ENCODE peak calls at places on chromosomes 5 and 9, in ten cellular contexts. One of them, this sample, is unnamed.

GRCh38 chr5:91224459-91224858 is 158.7 kb downstream of the ARRDC3 start:
- DNase-seq in hypothalamus: no peak
- DNase-seq in substantia nigra: no peak
- DNase-seq in fibroblast of the conjunctiva: no peak
- DNase-seq in mesendoderm: no peak
- DNase-seq in stimulated activated CD8-positive, alpha-beta memory T cell treated with anti-CD3 and anti-CD28 coated beads, Interleukin-2, amount 100 ng/mL, for 48 hours: no peak
- DNase-seq in EH: peak; percentile 65
- DNase-seq in NCI-H345: no peak
- DNase-seq in ecto neural progenitor cell: no peak
- DNase-seq in HuH-7.5: no peak
- DNase-seq in this sample: no peak

GRCh38 chr5:39699164-39699563 is 274.4 kb upstream of the DAB2 start:
- DNase-seq in hypothalamus: no peak
- DNase-seq in substantia nigra: no peak
- DNase-seq in fibroblast of the conjunctiva: no peak
- DNase-seq in mesendoderm: no peak
- DNase-seq in stimulated activated CD8-positive, alpha-beta memory T cell treated with anti-CD3 and anti-CD28 coated beads, Interleukin-2, amount 100 ng/mL, for 48 hours: no peak
- DNase-seq in EH: no peak
- DNase-seq in NCI-H345: no peak
- DNase-seq in ecto neural progenitor cell: no peak
- DNase-seq in HuH-7.5: no peak
- DNase-seq in this sample: no peak

GRCh38 chr9:27212191-27212590 is 84.8 kb downstream of the EQTN start:
- DNase-seq in hypothalamus: no peak
- DNase-seq in substantia nigra: no peak
- DNase-seq in fibroblast of the conjunctiva: no peak
- DNase-seq in mesendoderm: no peak
- DNase-seq in stimulated activated CD8-positive, alpha-beta memory T cell treated with anti-CD3 and anti-CD28 coated beads, Interleukin-2, amount 100 ng/mL, for 48 hours: no peak
- DNase-seq in EH: no peak
- DNase-seq in NCI-H345: no peak
- DNase-seq in ecto neural progenitor cell: no peak
- DNase-seq in HuH-7.5: no peak
- DNase-seq in this sample: no peak

GRCh38 chr9:106400950-106401349 is 462.0 kb upstream of the ZNF462 start:
- DNase-seq in hypothalamus: no peak
- DNase-seq in substantia nigra: no peak
- DNase-seq in fibroblast of the conjunctiva: no peak
- DNase-seq in mesendoderm: no peak
- DNase-seq in stimulated activated CD8-positive, alpha-beta memory T cell treated with anti-CD3 and anti-CD28 coated beads, Interleukin-2, amount 100 ng/mL, for 48 hours: no peak
- DNase-seq in EH: no peak
- DNase-seq in NCI-H345: no peak
- DNase-seq in ecto neural progenitor cell: no peak
- DNase-seq in HuH-7.5: peak; percentile 11
- DNase-seq in this sample: no peak

GRCh38 chr9:111372297-111372696 is 42.3 kb upstream of the OR2K2 start:
- DNase-seq in hypothalamus: no peak
- DNase-seq in substantia nigra: no peak
- DNase-seq in fibroblast of the conjunctiva: no peak
- DNase-seq in mesendoderm: no peak
- DNase-seq in stimulated activated CD8-positive, alpha-beta memory T cell treated with anti-CD3 and anti-CD28 coated beads, Interleukin-2, amount 100 ng/mL, for 48 hours: no peak
- DNase-seq in EH: no peak
- DNase-seq in NCI-H345: no peak
- DNase-seq in ecto neural progenitor cell: no peak
- DNase-seq in HuH-7.5: no peak
- DNase-seq in this sample: no peak

GRCh38 chr9:26779072-26779471 is 113.5 kb downstream of the CAAP1 start:
- DNase-seq in hypothalamus: no peak
- DNase-seq in substantia nigra: no peak
- DNase-seq in fibroblast of the conjunctiva: peak; percentile 56
- DNase-seq in mesendoderm: no peak
- DNase-seq in stimulated activated CD8-positive, alpha-beta memory T cell treated with anti-CD3 and anti-CD28 coated beads, Interleukin-2, amount 100 ng/mL, for 48 hours: no peak
- DNase-seq in EH: no peak
- DNase-seq in NCI-H345: no peak
- DNase-seq in ecto neural progenitor cell: no peak
- DNase-seq in HuH-7.5: no peak
- DNase-seq in this sample: no peak

GRCh38 chr9:33661186-33661585 is 134.2 kb upstream of the PRSS3 start:
- DNase-seq in hypothalamus: no peak
- DNase-seq in substantia nigra: no peak
- DNase-seq in fibroblast of the conjunctiva: no peak
- DNase-seq in mesendoderm: no peak
- DNase-seq in stimulated activated CD8-positive, alpha-beta memory T cell treated with anti-CD3 and anti-CD28 coated beads, Interleukin-2, amount 100 ng/mL, for 48 hours: no peak
- DNase-seq in EH: no peak
- DNase-seq in NCI-H345: no peak
- DNase-seq in ecto neural progenitor cell: no peak
- DNase-seq in HuH-7.5: no peak
- DNase-seq in this sample: no peak

GRCh38 chr5:150615141-150615699 is 25.2 kb upstream of the SYNPO start:
- DNase-seq in hypothalamus: no peak
- DNase-seq in substantia nigra: no peak
- DNase-seq in fibroblast of the conjunctiva: peak; percentile 50
- DNase-seq in mesendoderm: no peak
- DNase-seq in stimulated activated CD8-positive, alpha-beta memory T cell treated with anti-CD3 and anti-CD28 coated beads, Interleukin-2, amount 100 ng/mL, for 48 hours: no peak
- DNase-seq in EH: peak; percentile 51
- DNase-seq in NCI-H345: no peak
- DNase-seq in ecto neural progenitor cell: no peak
- DNase-seq in HuH-7.5: no peak
- DNase-seq in this sample: no peak

GRCh38 chr5:39231705-39232525 is 12.6 kb upstream of the FYB1 start:
- DNase-seq in hypothalamus: no peak
- DNase-seq in substantia nigra: no peak
- DNase-seq in fibroblast of the conjunctiva: no peak
- DNase-seq in mesendoderm: no peak
- DNase-seq in stimulated activated CD8-positive, alpha-beta memory T cell treated with anti-CD3 and anti-CD28 coated beads, Interleukin-2, amount 100 ng/mL, for 48 hours: no peak
- DNase-seq in EH: no peak
- DNase-seq in NCI-H345: no peak
- DNase-seq in ecto neural progenitor cell: no peak
- DNase-seq in HuH-7.5: no peak
- DNase-seq in this sample: no peak

GRCh38 chr9:123660691-123661090 is 269.2 kb downstream of the DENND1A start:
- DNase-seq in hypothalamus: no peak
- DNase-seq in substantia nigra: no peak
- DNase-seq in fibroblast of the conjunctiva: no peak
- DNase-seq in mesendoderm: no peak
- DNase-seq in stimulated activated CD8-positive, alpha-beta memory T cell treated with anti-CD3 and anti-CD28 coated beads, Interleukin-2, amount 100 ng/mL, for 48 hours: no peak
- DNase-seq in EH: no peak
- DNase-seq in NCI-H345: no peak
- DNase-seq in ecto neural progenitor cell: no peak
- DNase-seq in HuH-7.5: no peak
- DNase-seq in this sample: no peak

GRCh38 chr9:36136277-36136893 is at the start of gene GLIPR2:
- DNase-seq in hypothalamus: peak; percentile 73
- DNase-seq in substantia nigra: peak; percentile 66
- DNase-seq in fibroblast of the conjunctiva: peak; percentile 44
- DNase-seq in mesendoderm: peak; percentile 76
- DNase-seq in stimulated activated CD8-positive, alpha-beta memory T cell treated with anti-CD3 and anti-CD28 coated beads, Interleukin-2, amount 100 ng/mL, for 48 hours: peak; percentile 67
- DNase-seq in EH: peak; percentile 83
- DNase-seq in NCI-H345: peak; percentile 38
- DNase-seq in ecto neural progenitor cell: peak; percentile 77
- DNase-seq in HuH-7.5: peak; percentile 85
- DNase-seq in this sample: peak; percentile 60

GRCh38 chr5:150278916-150279315 is 10.7 kb downstream of the CAMK2A start:
- DNase-seq in hypothalamus: no peak
- DNase-seq in substantia nigra: no peak
- DNase-seq in fibroblast of the conjunctiva: no peak
- DNase-seq in mesendoderm: no peak
- DNase-seq in stimulated activated CD8-positive, alpha-beta memory T cell treated with anti-CD3 and anti-CD28 coated beads, Interleukin-2, amount 100 ng/mL, for 48 hours: no peak
- DNase-seq in EH: peak; percentile 93
- DNase-seq in NCI-H345: no peak
- DNase-seq in ecto neural progenitor cell: no peak
- DNase-seq in HuH-7.5: no peak
- DNase-seq in this sample: no peak

GRCh38 chr5:32960340-32961065 is 249.4 kb downstream of the NPR3 start:
- DNase-seq in hypothalamus: no peak
- DNase-seq in substantia nigra: no peak
- DNase-seq in fibroblast of the conjunctiva: no peak
- DNase-seq in mesendoderm: peak; percentile 56
- DNase-seq in stimulated activated CD8-positive, alpha-beta memory T cell treated with anti-CD3 and anti-CD28 coated beads, Interleukin-2, amount 100 ng/mL, for 48 hours: no peak
- DNase-seq in EH: peak; percentile 11
- DNase-seq in NCI-H345: no peak
- DNase-seq in ecto neural progenitor cell: no peak
- DNase-seq in HuH-7.5: no peak
- DNase-seq in this sample: no peak

GRCh38 chr5:143641549-143641955 is 170.4 kb upstream of the HMHB1 start:
- DNase-seq in hypothalamus: no peak
- DNase-seq in substantia nigra: no peak
- DNase-seq in fibroblast of the conjunctiva: no peak
- DNase-seq in mesendoderm: no peak
- DNase-seq in stimulated activated CD8-positive, alpha-beta memory T cell treated with anti-CD3 and anti-CD28 coated beads, Interleukin-2, amount 100 ng/mL, for 48 hours: no peak
- DNase-seq in EH: peak; percentile 81
- DNase-seq in NCI-H345: no peak
- DNase-seq in ecto neural progenitor cell: no peak
- DNase-seq in HuH-7.5: no peak
- DNase-seq in this sample: no peak

GRCh38 chr5:39520232-39520572 is 95.4 kb upstream of the DAB2 start:
- DNase-seq in hypothalamus: no peak
- DNase-seq in substantia nigra: no peak
- DNase-seq in fibroblast of the conjunctiva: peak; percentile 88
- DNase-seq in mesendoderm: no peak
- DNase-seq in stimulated activated CD8-positive, alpha-beta memory T cell treated with anti-CD3 and anti-CD28 coated beads, Interleukin-2, amount 100 ng/mL, for 48 hours: no peak
- DNase-seq in EH: peak; percentile 94
- DNase-seq in NCI-H345: no peak
- DNase-seq in ecto neural progenitor cell: no peak
- DNase-seq in HuH-7.5: no peak
- DNase-seq in this sample: no peak

GRCh38 chr5:98786178-98786853 is 12.9 kb downstream of the RGMB start:
- DNase-seq in hypothalamus: no peak
- DNase-seq in substantia nigra: no peak
- DNase-seq in fibroblast of the conjunctiva: no peak
- DNase-seq in mesendoderm: no peak
- DNase-seq in stimulated activated CD8-positive, alpha-beta memory T cell treated with anti-CD3 and anti-CD28 coated beads, Interleukin-2, amount 100 ng/mL, for 48 hours: no peak
- DNase-seq in EH: no peak
- DNase-seq in NCI-H345: no peak
- DNase-seq in ecto neural progenitor cell: no peak
- DNase-seq in HuH-7.5: no peak
- DNase-seq in this sample: no peak

GRCh38 chr9:4117835-4118610 is 181.8 kb downstream of the GLIS3 start:
- DNase-seq in hypothalamus: no peak
- DNase-seq in substantia nigra: no peak
- DNase-seq in fibroblast of the conjunctiva: no peak
- DNase-seq in mesendoderm: peak; percentile 37
- DNase-seq in stimulated activated CD8-positive, alpha-beta memory T cell treated with anti-CD3 and anti-CD28 coated beads, Interleukin-2, amount 100 ng/mL, for 48 hours: peak; percentile 37
- DNase-seq in EH: no peak
- DNase-seq in NCI-H345: no peak
- DNase-seq in ecto neural progenitor cell: no peak
- DNase-seq in HuH-7.5: no peak
- DNase-seq in this sample: no peak

GRCh38 chr9:100427366-100428263 is 672 bp downstream of the MSANTD3 start:
- DNase-seq in hypothalamus: peak; percentile 44
- DNase-seq in substantia nigra: no peak
- DNase-seq in fibroblast of the conjunctiva: peak; percentile 42
- DNase-seq in mesendoderm: peak; percentile 85
- DNase-seq in stimulated activated CD8-positive, alpha-beta memory T cell treated with anti-CD3 and anti-CD28 coated beads, Interleukin-2, amount 100 ng/mL, for 48 hours: peak; percentile 14
- DNase-seq in EH: peak; percentile 75
- DNase-seq in NCI-H345: peak; percentile 50
- DNase-seq in ecto neural progenitor cell: peak; percentile 81
- DNase-seq in HuH-7.5: peak; percentile 56
- DNase-seq in this sample: peak; percentile 15

GRCh38 chr5:124599048-124599973 is 147.1 kb downstream of the ZNF608 start:
- DNase-seq in hypothalamus: no peak
- DNase-seq in substantia nigra: no peak
- DNase-seq in fibroblast of the conjunctiva: no peak
- DNase-seq in mesendoderm: no peak
- DNase-seq in stimulated activated CD8-positive, alpha-beta memory T cell treated with anti-CD3 and anti-CD28 coated beads, Interleukin-2, amount 100 ng/mL, for 48 hours: no peak
- DNase-seq in EH: peak; percentile 46
- DNase-seq in NCI-H345: no peak
- DNase-seq in ecto neural progenitor cell: no peak
- DNase-seq in HuH-7.5: peak; percentile 17
- DNase-seq in this sample: peak; percentile 25

GRCh38 chr9:129183495-129184308 is 5.6 kb upstream of the IER5L start:
- DNase-seq in hypothalamus: no peak
- DNase-seq in substantia nigra: no peak
- DNase-seq in fibroblast of the conjunctiva: no peak
- DNase-seq in mesendoderm: no peak
- DNase-seq in stimulated activated CD8-positive, alpha-beta memory T cell treated with anti-CD3 and anti-CD28 coated beads, Interleukin-2, amount 100 ng/mL, for 48 hours: no peak
- DNase-seq in EH: peak; percentile 23
- DNase-seq in NCI-H345: no peak
- DNase-seq in ecto neural progenitor cell: no peak
- DNase-seq in HuH-7.5: no peak
- DNase-seq in this sample: no peak

GRCh38 chr9:99296375-99296951 is 74.4 kb downstream of the SEC61B start:
- DNase-seq in hypothalamus: peak; percentile 9
- DNase-seq in substantia nigra: no peak
- DNase-seq in fibroblast of the conjunctiva: no peak
- DNase-seq in mesendoderm: no peak
- DNase-seq in stimulated activated CD8-positive, alpha-beta memory T cell treated with anti-CD3 and anti-CD28 coated beads, Interleukin-2, amount 100 ng/mL, for 48 hours: no peak
- DNase-seq in EH: no peak
- DNase-seq in NCI-H345: no peak
- DNase-seq in ecto neural progenitor cell: no peak
- DNase-seq in HuH-7.5: no peak
- DNase-seq in this sample: peak; percentile 5

This sample was measured in hippocampal formation.